ENCODE peak calls at places on chromosomes 6 and 20, in nine cellular contexts. W is Peyer's patch, N is sigmoid colon, H is suprapubic skin, I is body of pancreas, Q is ovary, T is A549, X is heart left ventricle, C is stomach. L is an unnamed sample.

GRCh38 chr20:50292324-50293243 is 102.0 kb downstream of the CEBPB start:
- DNase-seq in W (peak), N (peak), H (peak), I (peak), Q (peak), T (peak), X (peak), C (peak), L (peak)

GRCh38 chr6:129946439-129947140 is 71.8 kb upstream of the L3MBTL3 start:
- DNase-seq in W (no peak), N (no peak), H (no peak), I (no peak), Q (no peak), T (no peak), X (no peak), C (no peak), L (no peak)

GRCh38 chr20:36786663-36787062 is 13.1 kb upstream of the DSN1 start:
- DNase-seq in W (no peak), N (no peak), H (no peak), I (no peak), Q (no peak), T (no peak), X (no peak), C (no peak), L (no peak)

GRCh38 chr6:19835605-19836004 is 1.6 kb upstream of the ID4 start:
- DNase-seq in W (no peak), N (no peak), H (no peak), I (no peak), Q (no peak), T (no peak), X (no peak), C (no peak), L (no peak)

GRCh38 chr20:61254881-61255589 is 3.0 kb downstream of the CDH4 start:
- DNase-seq in W (no peak), N (no peak), H (no peak), I (no peak), Q (no peak), T (no peak), X (no peak), C (no peak), L (no peak)

GRCh38 chr6:69232506-69233194 is 564.2 kb downstream of the LMBRD1 start:
- DNase-seq in W (peak), N (peak), H (no peak), I (peak), Q (peak), T (peak), X (peak), C (peak), L (peak)

GRCh38 chr6:121504227-121504626 is 68.8 kb downstream of the GJA1 start:
- DNase-seq in W (no peak), N (no peak), H (no peak), I (no peak), Q (no peak), T (peak), X (no peak), C (no peak), L (no peak)

GRCh38 chr6:40923860-40924259 is 115.2 kb downstream of the UNC5CL start:
- DNase-seq in W (no peak), N (no peak), H (no peak), I (no peak), Q (no peak), T (no peak), X (no peak), C (no peak), L (no peak)

GRCh38 chr6:130838971-130839370 is 11.8 kb downstream of the SMLR1 start:
- DNase-seq in W (no peak), N (no peak), H (no peak), I (no peak), Q (no peak), T (no peak), X (no peak), C (no peak), L (no peak)

GRCh38 chr20:8880085-8880853 is 188.6 kb upstream of the PLCB4 start:
- DNase-seq in W (no peak), N (no peak), H (no peak), I (no peak), Q (no peak), T (peak), X (no peak), C (no peak), L (no peak)

GRCh38 chr20:43389839-43390626 is 67.7 kb upstream of the SRSF6 start:
- DNase-seq in W (no peak), N (no peak), H (no peak), I (no peak), Q (no peak), T (no peak), X (no peak), C (no peak), L (no peak)

GRCh38 chr20:62400021-62400420 is 7.1 kb downstream of the CABLES2 start:
- DNase-seq in W (no peak), N (no peak), H (no peak), I (no peak), Q (no peak), T (no peak), X (no peak), C (no peak), L (no peak)

GRCh38 chr20:33649201-33649631 is 12.9 kb upstream of the C20orf144 start:
- DNase-seq in W (no peak), N (peak), H (peak), I (no peak), Q (peak), T (no peak), X (peak), C (peak), L (peak)

GRCh38 chr6:31480574-31480973 is 17.4 kb upstream of the MICB start:
- DNase-seq in W (no peak), N (no peak), H (peak), I (no peak), Q (no peak), T (no peak), X (no peak), C (no peak), L (no peak)

GRCh38 chr20:13765299-13765698 is 19.4 kb downstream of the ESF1 start:
- DNase-seq in W (no peak), N (no peak), H (no peak), I (no peak), Q (no peak), T (no peak), X (no peak), C (no peak), L (no peak)

GRCh38 chr20:1490643-1491042 is 577 bp downstream of the SIRPB2 start:
- DNase-seq in W (no peak), N (no peak), H (no peak), I (no peak), Q (no peak), T (no peak), X (no peak), C (no peak), L (no peak)

GRCh38 chr6:134080171-134080795 is 27.9 kb upstream of the SLC2A12 start:
- DNase-seq in W (peak), N (no peak), H (no peak), I (no peak), Q (no peak), T (no peak), X (no peak), C (peak), L (no peak)

GRCh38 chr6:130162421-130162820 is 60.3 kb downstream of the SAMD3 start:
- DNase-seq in W (no peak), N (no peak), H (no peak), I (no peak), Q (no peak), T (no peak), X (no peak), C (no peak), L (no peak)

GRCh38 chr6:74137910-74138309 is 441.9 kb downstream of the CD109 start:
- DNase-seq in W (no peak), N (no peak), H (no peak), I (no peak), Q (no peak), T (peak), X (no peak), C (no peak), L (no peak)

GRCh38 chr6:122778961-122779671 is 400 bp upstream of the FABP7 start:
- DNase-seq in W (no peak), N (no peak), H (no peak), I (no peak), Q (no peak), T (no peak), X (no peak), C (no peak), L (no peak)

GRCh38 chr20:62774762-62775161 is 21.5 kb upstream of the MRGBP start:
- DNase-seq in W (no peak), N (no peak), H (no peak), I (no peak), Q (no peak), T (no peak), X (no peak), C (no peak), L (no peak)

GRCh38 chr20:32458061-32458836 is 100.1 kb downstream of the ASXL1 start:
- DNase-seq in W (no peak), N (peak), H (no peak), I (peak), Q (no peak), T (no peak), X (no peak), C (no peak), L (no peak)

GRCh38 chr6:108850669-108851467 is 2.6 kb downstream of the ARMC2 start:
- DNase-seq in W (no peak), N (no peak), H (no peak), I (peak), Q (no peak), T (no peak), X (peak), C (no peak), L (peak)

GRCh38 chr20:11159728-11160127 is 485.9 kb upstream of the JAG1 start:
- DNase-seq in W (no peak), N (peak), H (no peak), I (peak), Q (peak), T (no peak), X (no peak), C (no peak), L (no peak)

GRCh38 chr6:54074591-54075195 is 36.5 kb upstream of the MLIP start:
- DNase-seq in W (no peak), N (no peak), H (no peak), I (no peak), Q (no peak), T (no peak), X (peak), C (no peak), L (no peak)

GRCh38 chr6:126939784-126940183 is 178.7 kb upstream of the RSPO3 start:
- DNase-seq in W (no peak), N (no peak), H (no peak), I (no peak), Q (no peak), T (no peak), X (no peak), C (no peak), L (no peak)

GRCh38 chr6:65545920-65546319 is 161.1 kb downstream of the EYS start:
- DNase-seq in W (no peak), N (no peak), H (no peak), I (no peak), Q (no peak), T (no peak), X (no peak), C (no peak), L (no peak)

GRCh38 chr6:8155259-8156012 is 53.1 kb upstream of the EEF1E1 start:
- DNase-seq in W (no peak), N (no peak), H (no peak), I (no peak), Q (no peak), T (no peak), X (no peak), C (no peak), L (no peak)

GRCh38 chr20:10761232-10761631 is 87.4 kb upstream of the JAG1 start:
- DNase-seq in W (peak), N (no peak), H (no peak), I (no peak), Q (no peak), T (no peak), X (no peak), C (no peak), L (no peak)

GRCh38 chr6:54053893-54054391 is 57.3 kb upstream of the MLIP start:
- DNase-seq in W (peak), N (no peak), H (no peak), I (peak), Q (no peak), T (peak), X (peak), C (no peak), L (no peak)

GRCh38 chr20:36116813-36117441 is 37.6 kb upstream of the EPB41L1 start:
- DNase-seq in W (no peak), N (no peak), H (no peak), I (peak), Q (no peak), T (no peak), X (no peak), C (no peak), L (no peak)

GRCh38 chr6:132131777-132132176 is 180.6 kb upstream of the CCN2 start:
- DNase-seq in W (no peak), N (no peak), H (no peak), I (peak), Q (peak), T (peak), X (peak), C (no peak), L (no peak)

GRCh38 chr6:151339369-151339768 is 52.0 kb downstream of the ZBTB2 start:
- DNase-seq in W (no peak), N (no peak), H (no peak), I (no peak), Q (no peak), T (no peak), X (no peak), C (no peak), L (no peak)

GRCh38 chr6:119186490-119186889 is 108.0 kb upstream of the FAM184A start:
- DNase-seq in W (no peak), N (no peak), H (no peak), I (no peak), Q (no peak), T (no peak), X (no peak), C (no peak), L (peak)

GRCh38 chr6:13814938-13815575 is 700 bp upstream of the MCUR1 start:
- DNase-seq in W (no peak), N (no peak), H (no peak), I (no peak), Q (no peak), T (no peak), X (no peak), C (no peak), L (no peak)

GRCh38 chr6:8657522-8657921 is 222.2 kb upstream of the SLC35B3 start:
- DNase-seq in W (no peak), N (no peak), H (no peak), I (no peak), Q (no peak), T (no peak), X (no peak), C (no peak), L (no peak)

GRCh38 chr6:37565267-37566208 is 65.8 kb upstream of the CCDC167 start:
- DNase-seq in W (no peak), N (no peak), H (no peak), I (no peak), Q (peak), T (no peak), X (no peak), C (no peak), L (no peak)

GRCh38 chr6:168647271-168647670 is 206.3 kb downstream of the SMOC2 start:
- DNase-seq in W (no peak), N (no peak), H (no peak), I (no peak), Q (no peak), T (no peak), X (no peak), C (no peak), L (no peak)

GRCh38 chr6:139568956-139569538 is 194.6 kb upstream of the CITED2 start:
- DNase-seq in W (no peak), N (no peak), H (no peak), I (no peak), Q (no peak), T (no peak), X (no peak), C (no peak), L (no peak)

DNA sequence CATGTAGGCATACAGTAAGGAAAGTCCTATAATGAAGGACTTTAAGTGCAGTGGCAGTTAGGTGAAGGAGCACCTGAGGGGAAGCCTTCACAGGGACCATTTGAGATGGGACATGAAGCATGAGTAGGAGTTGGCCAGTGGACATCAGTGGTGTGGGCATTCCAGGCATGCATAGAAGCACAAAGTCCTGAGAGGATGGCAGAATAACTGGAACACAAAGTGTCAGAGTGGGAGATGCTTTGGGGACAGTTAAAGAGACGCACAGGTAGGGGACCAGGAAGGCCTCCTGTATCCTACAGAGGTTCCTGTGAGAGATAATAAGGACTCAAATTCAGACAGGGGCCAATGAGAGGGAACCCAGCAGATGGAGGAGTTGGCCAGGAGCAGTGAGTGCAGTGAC is 26.4 kb upstream of the EFHC1 start:
- DNase-seq in W (no peak), N (no peak), H (no peak), I (no peak), Q (no peak), T (no peak), X (no peak), C (no peak), L (no peak)
- H3K4me3 ChIP-seq in W (no peak), N (no peak), H (no peak), I (no peak), Q (no peak), T (no peak), X (no peak), C (no peak), L (no peak)

GRCh38 chr6:158010591-158011477 is 29.2 kb downstream of the SYNJ2 start:
- DNase-seq in W (peak), N (peak), H (no peak), I (no peak), Q (no peak), T (no peak), X (no peak), C (no peak), L (peak)
- TF ChIP-seq POLR2A in W (no peak), N (no peak), H (no peak), I (no peak), Q (no peak), T (no peak), X (no peak), C (no peak), L (no peak)

GRCh38 chr6:34684364-34684763 is 12.2 kb downstream of the ILRUN start:
- DNase-seq in W (no peak), N (no peak), H (no peak), I (no peak), Q (no peak), T (no peak), X (no peak), C (no peak), L (no peak)

GRCh38 chr6:34679552-34680255 is 16.9 kb downstream of the ILRUN start:
- DNase-seq in W (no peak), N (no peak), H (no peak), I (no peak), Q (no peak), T (no peak), X (no peak), C (no peak), L (no peak)

GRCh38 chr6:34684919-34685318 is 11.6 kb downstream of the ILRUN start:
- DNase-seq in W (no peak), N (no peak), H (no peak), I (no peak), Q (no peak), T (no peak), X (no peak), C (no peak), L (no peak)

GRCh38 chr6:34676140-34676539 is 20.4 kb downstream of the ILRUN start:
- DNase-seq in W (no peak), N (no peak), H (no peak), I (no peak), Q (no peak), T (no peak), X (no peak), C (no peak), L (no peak)

GRCh38 chr6:34680802-34681515 is 15.6 kb downstream of the ILRUN start:
- DNase-seq in W (no peak), N (no peak), H (no peak), I (no peak), Q (no peak), T (peak), X (no peak), C (no peak), L (no peak)
- H3K4me3 ChIP-seq in W (no peak), N (no peak), H (no peak), I (no peak), Q (no peak), T (no peak), X (no peak), C (no peak), L (no peak)

GRCh38 chr6:27867051-27867940 is 44.9 kb downstream of the OR2B2 start:
- DNase-seq in W (peak), N (peak), H (no peak), I (peak), Q (no peak), T (peak), X (peak), C (peak), L (peak)
- TF ChIP-seq POLR2A in W (peak), N (peak), H (no peak), I (peak), Q (no peak), T (peak), X (no peak), C (no peak), L (peak)

DNA sequence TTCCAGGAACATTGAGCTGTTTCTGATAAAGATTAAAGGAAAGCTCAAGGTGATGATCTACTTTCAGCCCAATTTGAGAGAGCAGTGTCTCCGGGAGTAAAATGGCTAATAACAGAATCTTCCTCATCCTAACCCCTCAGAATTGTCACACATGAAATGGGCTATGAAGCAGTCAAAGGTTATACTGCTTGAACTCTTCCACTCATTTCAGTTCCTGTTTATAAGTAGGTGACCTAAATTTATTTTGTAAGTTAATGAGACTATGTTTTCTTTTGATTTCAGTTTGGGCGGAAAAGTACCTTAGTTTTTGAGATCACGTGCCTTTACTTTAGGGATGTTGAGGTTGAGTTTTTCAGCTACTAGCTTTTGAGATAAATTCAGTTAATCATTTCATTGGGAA is 47.2 kb downstream of the QKI start:
- DNase-seq in W (no peak), N (no peak), H (no peak), I (no peak), Q (no peak), T (no peak), X (no peak), C (no peak), L (no peak)
- H3K4me3 ChIP-seq in W (no peak), N (no peak), H (no peak), I (no peak), Q (no peak), T (no peak), X (no peak), C (no peak), L (no peak)

GRCh38 chr6:3195695-3196497 is 31.6 kb downstream of the TUBB2B start:
- DNase-seq in W (no peak), N (no peak), H (no peak), I (no peak), Q (no peak), T (peak), X (no peak), C (no peak), L (no peak)
- TF ChIP-seq POLR2A in W (no peak), N (no peak), H (no peak), I (no peak), Q (no peak), T (no peak), X (no peak), C (no peak), L (no peak)

GRCh38 chr6:12288211-12288618 is 1.9 kb upstream of the EDN1 start:
- DNase-seq in W (no peak), N (no peak), H (no peak), I (peak), Q (no peak), T (peak), X (no peak), C (peak), L (peak)

GRCh38 chr6:12291083-12291784 is 1.1 kb downstream of the EDN1 start:
- DNase-seq in W (no peak), N (no peak), H (no peak), I (no peak), Q (no peak), T (peak), X (no peak), C (no peak), L (no peak)

GRCh38 chr6:12289655-12290489 is at the start of gene EDN1:
- DNase-seq in W (peak), N (peak), H (peak), I (peak), Q (peak), T (peak), X (peak), C (peak), L (peak)

GRCh38 chr6:12290490-12290820 is 294 bp downstream of the EDN1 start:
- DNase-seq in W (no peak), N (no peak), H (no peak), I (no peak), Q (no peak), T (no peak), X (no peak), C (no peak), L (no peak)

GRCh38 chr6:12288844-12289654 is 1.1 kb upstream of the EDN1 start:
- DNase-seq in W (peak), N (no peak), H (no peak), I (peak), Q (peak), T (peak), X (no peak), C (peak), L (no peak)
- H3K4me3 ChIP-seq in W (peak), N (peak), H (peak), I (no peak), Q (peak), T (peak), X (peak), C (peak), L (peak)

GRCh38 chr20:48636301-48636700 is 191.5 kb downstream of the PREX1 start:
- DNase-seq in W (no peak), N (no peak), H (no peak), I (no peak), Q (no peak), T (no peak), X (peak), C (no peak), L (peak)

GRCh38 chr20:48640871-48641270 is 186.9 kb downstream of the PREX1 start:
- DNase-seq in W (no peak), N (no peak), H (no peak), I (no peak), Q (no peak), T (no peak), X (no peak), C (no peak), L (no peak)

GRCh38 chr20:48637461-48637860 is 190.3 kb downstream of the PREX1 start:
- DNase-seq in W (no peak), N (no peak), H (no peak), I (no peak), Q (no peak), T (no peak), X (no peak), C (no peak), L (no peak)

GRCh38 chr20:48639899-48640298 is 187.9 kb downstream of the PREX1 start:
- DNase-seq in W (no peak), N (no peak), H (no peak), I (no peak), Q (no peak), T (no peak), X (no peak), C (no peak), L (no peak)

GRCh38 chr20:48638546-48638945 is 189.3 kb downstream of the PREX1 start:
- DNase-seq in W (no peak), N (no peak), H (no peak), I (no peak), Q (no peak), T (peak), X (no peak), C (no peak), L (peak)
- TF ChIP-seq POLR2A in W (no peak), N (no peak), H (no peak), I (no peak), Q (no peak), T (no peak), X (no peak), C (no peak), L (no peak)

L was measured in spleen.